ENCODE peak calls at places on chromosomes 12 and 14, in four cellular contexts. One of them, this sample, is unnamed.

GRCh38 chr14:65103150-65103760 is 938 bp upstream of the MAX start:
- DNase-seq in heart left ventricle: no peak
- DNase-seq in tibial nerve: no peak
- DNase-seq in psoas muscle: no peak
- DNase-seq in this sample: no peak

GRCh38 chr12:175250-175649 is 38.7 kb downstream of the SLC6A12 start:
- DNase-seq in heart left ventricle: peak; percentile 80
- DNase-seq in tibial nerve: no peak
- DNase-seq in psoas muscle: no peak
- DNase-seq in this sample: no peak

GRCh38 chr12:90627180-90627896 is 327.6 kb downstream of the CCER1 start:
- DNase-seq in heart left ventricle: no peak
- DNase-seq in tibial nerve: no peak
- DNase-seq in psoas muscle: no peak
- DNase-seq in this sample: no peak

GRCh38 chr12:67991158-67991557 is 1.9 kb downstream of the IFNG-AS1 start:
- DNase-seq in heart left ventricle: no peak
- DNase-seq in tibial nerve: no peak
- DNase-seq in psoas muscle: no peak
- DNase-seq in this sample: no peak

GRCh38 chr12:1277905-1278304 is 286.9 kb downstream of the ERC1 start:
- DNase-seq in heart left ventricle: no peak
- DNase-seq in tibial nerve: no peak
- DNase-seq in psoas muscle: no peak
- DNase-seq in this sample: no peak

GRCh38 chr12:54140958-54141388 is 47.8 kb downstream of the SMUG1 start:
- DNase-seq in heart left ventricle: peak; percentile 60
- DNase-seq in tibial nerve: no peak
- DNase-seq in psoas muscle: peak; percentile 68
- DNase-seq in this sample: no peak

GRCh38 chr14:21867541-21867940 is 193.9 kb upstream of the OR4E1 start:
- DNase-seq in heart left ventricle: no peak
- DNase-seq in tibial nerve: no peak
- DNase-seq in psoas muscle: no peak
- DNase-seq in this sample: no peak

GRCh38 chr12:104354868-104355570 is 51.5 kb downstream of the EID3 start:
- DNase-seq in heart left ventricle: no peak
- DNase-seq in tibial nerve: no peak
- DNase-seq in psoas muscle: no peak
- DNase-seq in this sample: no peak

GRCh38 chr12:68080577-68080976 is 79.0 kb downstream of the IFNG start:
- DNase-seq in heart left ventricle: no peak
- DNase-seq in tibial nerve: no peak
- DNase-seq in psoas muscle: no peak
- DNase-seq in this sample: no peak

GRCh38 chr12:118742426-118742825 is 238.9 kb upstream of the SRRM4 start:
- DNase-seq in heart left ventricle: no peak
- DNase-seq in tibial nerve: no peak
- DNase-seq in psoas muscle: no peak
- DNase-seq in this sample: no peak

GRCh38 chr12:69719336-69720316 is 19.0 kb upstream of the RAB3IP start:
- DNase-seq in heart left ventricle: no peak
- DNase-seq in tibial nerve: no peak
- DNase-seq in psoas muscle: peak; percentile 48
- DNase-seq in this sample: no peak

GRCh38 chr14:23513005-23513412 is 38.6 kb downstream of the ZFHX2 start:
- DNase-seq in heart left ventricle: no peak
- DNase-seq in tibial nerve: no peak
- DNase-seq in psoas muscle: no peak
- DNase-seq in this sample: no peak

GRCh38 chr12:31855427-31855826 is 103.8 kb upstream of the RESF1 start:
- DNase-seq in heart left ventricle: no peak
- DNase-seq in tibial nerve: no peak
- DNase-seq in psoas muscle: no peak
- DNase-seq in this sample: no peak

GRCh38 chr12:62922539-62922938 is 12.4 kb downstream of the PPM1H start:
- DNase-seq in heart left ventricle: no peak
- DNase-seq in tibial nerve: no peak
- DNase-seq in psoas muscle: no peak
- DNase-seq in this sample: no peak

GRCh38 chr12:122174155-122174845 is at the start of gene IL31:
- DNase-seq in heart left ventricle: no peak
- DNase-seq in tibial nerve: no peak
- DNase-seq in psoas muscle: no peak
- DNase-seq in this sample: no peak

GRCh38 chr12:5038781-5039311 is 4.8 kb upstream of the KCNA5 start:
- DNase-seq in heart left ventricle: no peak
- DNase-seq in tibial nerve: no peak
- DNase-seq in psoas muscle: no peak
- DNase-seq in this sample: no peak

GRCh38 chr12:76685246-76685678 is 78.7 kb upstream of the ZDHHC17 start:
- DNase-seq in heart left ventricle: peak; percentile 67
- DNase-seq in tibial nerve: no peak
- DNase-seq in psoas muscle: no peak
- DNase-seq in this sample: no peak

GRCh38 chr14:33465952-33466700 is 484.7 kb downstream of the EGLN3 start:
- DNase-seq in heart left ventricle: no peak
- DNase-seq in tibial nerve: no peak
- DNase-seq in psoas muscle: no peak
- DNase-seq in this sample: no peak

GRCh38 chr12:123384318-123384993 is 524 bp downstream of the KMT5A start:
- DNase-seq in heart left ventricle: peak; percentile 34
- DNase-seq in tibial nerve: no peak
- DNase-seq in psoas muscle: peak; percentile 59
- DNase-seq in this sample: no peak

GRCh38 chr14:75126121-75126544 is 715 bp downstream of the NEK9 start:
- DNase-seq in heart left ventricle: no peak
- DNase-seq in tibial nerve: no peak
- DNase-seq in psoas muscle: no peak
- DNase-seq in this sample: no peak

GRCh38 chr12:109905301-109905700 is 5.2 kb downstream of the TCHP start:
- DNase-seq in heart left ventricle: no peak
- DNase-seq in tibial nerve: no peak
- DNase-seq in psoas muscle: no peak
- DNase-seq in this sample: no peak

GRCh38 chr14:96102071-96102856 is 63.1 kb downstream of the C14orf132 start:
- DNase-seq in heart left ventricle: no peak
- DNase-seq in tibial nerve: no peak
- DNase-seq in psoas muscle: no peak
- DNase-seq in this sample: no peak

DNA sequence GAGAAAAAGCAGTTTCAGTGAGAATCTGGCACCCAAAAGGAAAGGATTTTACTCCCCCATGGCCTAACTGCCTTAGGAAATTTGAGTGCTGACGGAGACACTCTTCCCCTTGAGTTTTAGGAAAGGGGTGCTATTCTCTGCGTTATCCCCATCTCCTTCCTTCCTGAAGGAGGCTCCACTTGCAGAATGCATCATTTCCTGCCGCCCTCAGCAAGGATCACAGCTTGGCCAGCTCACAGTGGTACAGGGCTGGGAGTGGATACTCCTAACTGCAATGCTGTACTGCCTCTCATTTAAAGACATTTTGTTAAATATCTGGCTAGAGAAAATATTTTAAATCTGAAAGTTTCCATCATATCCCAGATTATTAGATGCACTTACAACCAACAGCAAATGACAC is 33.0 kb downstream of the RDH12 start:
- DNase-seq in heart left ventricle: no peak
- DNase-seq in tibial nerve: no peak
- DNase-seq in psoas muscle: no peak
- DNase-seq in this sample: no peak
- H3K27ac ChIP-seq in heart left ventricle: no peak overlapping the region
- H3K27ac ChIP-seq in tibial nerve: no peak overlapping the region
- H3K27ac ChIP-seq in psoas muscle: no peak overlapping the region
- H3K27ac ChIP-seq in this sample: no peak overlapping the region

GRCh38 chr12:82627799-82628198 is 58.9 kb upstream of the TMTC2 start:
- DNase-seq in heart left ventricle: no peak
- DNase-seq in tibial nerve: no peak
- DNase-seq in psoas muscle: no peak
- DNase-seq in this sample: no peak
- TF ChIP-seq CTCF in heart left ventricle: no peak
- TF ChIP-seq CTCF in tibial nerve: no peak
- TF ChIP-seq CTCF in psoas muscle: peak; percentile 7
- TF ChIP-seq CTCF in this sample: peak; percentile 19

GRCh38 chr14:89000007-89000942 is 175.8 kb downstream of the TTC8 start:
- DNase-seq in heart left ventricle: peak; percentile 27
- DNase-seq in tibial nerve: no peak
- DNase-seq in psoas muscle: peak; percentile 53
- DNase-seq in this sample: no peak
- H3K36me3 ChIP-seq in heart left ventricle: no peaks in the 10 kb centered on the region
- H3K36me3 ChIP-seq in tibial nerve: no peaks in the 10 kb centered on the region
- H3K36me3 ChIP-seq in psoas muscle: no peaks in the 10 kb centered on the region
- H3K36me3 ChIP-seq in this sample: no peaks in the 10 kb centered on the region

DNA sequence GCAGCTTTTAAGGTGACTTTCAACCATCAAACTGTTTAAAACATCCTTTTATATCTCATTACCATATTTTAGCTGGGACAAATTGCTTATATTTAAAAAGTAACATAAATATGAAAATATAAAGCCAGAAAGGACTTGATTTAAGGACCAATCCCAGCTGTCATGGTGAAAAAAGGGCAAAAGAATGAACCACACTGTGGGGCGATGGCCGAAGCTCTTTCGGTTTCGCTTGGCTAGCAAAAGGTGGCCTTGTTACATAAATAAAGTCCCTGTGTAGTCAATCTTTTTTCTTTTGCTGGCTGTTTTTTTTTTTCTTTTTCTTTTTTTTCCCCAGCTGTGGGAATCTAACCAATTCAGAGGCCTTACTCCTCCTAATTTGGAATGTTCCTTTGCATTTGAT is 50.9 kb downstream of the FBXO33 start:
- DNase-seq in heart left ventricle: no peak
- DNase-seq in tibial nerve: no peak
- DNase-seq in psoas muscle: no peak
- DNase-seq in this sample: no peak
- H3K27ac ChIP-seq in heart left ventricle: no peak overlapping the region
- H3K27ac ChIP-seq in tibial nerve: no peak overlapping the region
- H3K27ac ChIP-seq in psoas muscle: no peak overlapping the region
- H3K27ac ChIP-seq in this sample: no peak overlapping the region

GRCh38 chr12:107732365-107732764 is 28.6 kb downstream of the PRDM4 start:
- DNase-seq in heart left ventricle: no peak
- DNase-seq in tibial nerve: no peak
- DNase-seq in psoas muscle: no peak
- DNase-seq in this sample: no peak

GRCh38 chr12:107730942-107731341 is 30.0 kb downstream of the PRDM4 start:
- DNase-seq in heart left ventricle: no peak
- DNase-seq in tibial nerve: no peak
- DNase-seq in psoas muscle: no peak
- DNase-seq in this sample: no peak

GRCh38 chr12:107731376-107731775 is 29.6 kb downstream of the PRDM4 start:
- DNase-seq in heart left ventricle: no peak
- DNase-seq in tibial nerve: no peak
- DNase-seq in psoas muscle: no peak
- DNase-seq in this sample: no peak

GRCh38 chr12:107734139-107734538 is 26.8 kb downstream of the PRDM4 start:
- DNase-seq in heart left ventricle: no peak
- DNase-seq in tibial nerve: no peak
- DNase-seq in psoas muscle: no peak
- DNase-seq in this sample: no peak

DNA sequence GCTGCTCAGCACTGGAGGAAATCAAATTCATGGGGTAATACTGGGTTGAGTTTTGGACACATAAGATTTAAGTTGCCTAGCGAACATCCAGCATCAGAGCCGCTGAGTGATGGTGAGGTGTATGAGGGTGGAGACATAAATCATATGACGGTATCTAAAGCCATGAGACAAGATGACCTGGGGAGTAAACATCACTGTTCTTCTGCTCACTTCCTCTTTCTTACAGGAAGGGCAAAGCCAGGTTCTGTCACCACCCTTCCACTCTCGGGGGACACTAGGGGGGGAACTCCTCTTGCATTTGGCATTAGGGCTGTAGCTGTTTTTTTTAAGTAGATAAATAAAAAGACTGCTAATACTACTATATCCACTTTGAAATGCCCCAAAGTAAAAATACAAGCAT is 24.0 kb downstream of the PRDM4 start:
- DNase-seq in heart left ventricle: no peak
- DNase-seq in tibial nerve: no peak
- DNase-seq in psoas muscle: no peak
- DNase-seq in this sample: no peak
- TF ChIP-seq CTCF in heart left ventricle: no peak
- TF ChIP-seq CTCF in tibial nerve: no peak
- TF ChIP-seq CTCF in psoas muscle: no peak
- TF ChIP-seq CTCF in this sample: no peak

GRCh38 chr12:124460771-124461170 is 106.6 kb downstream of the NCOR2 start:
- DNase-seq in heart left ventricle: no peak
- DNase-seq in tibial nerve: no peak
- DNase-seq in psoas muscle: no peak
- DNase-seq in this sample: no peak
- H3K36me3 ChIP-seq in heart left ventricle: peaks cover 64% of the 10 kb centered on the region
- H3K36me3 ChIP-seq in tibial nerve: peaks cover 5% of the 10 kb centered on the region
- H3K36me3 ChIP-seq in psoas muscle: no peaks in the 10 kb centered on the region
- H3K36me3 ChIP-seq in this sample: peaks cover 8% of the 10 kb centered on the region

GRCh38 chr12:7102582-7102981 is 6.4 kb downstream of the C1RL start:
- DNase-seq in heart left ventricle: no peak
- DNase-seq in tibial nerve: no peak
- DNase-seq in psoas muscle: no peak
- DNase-seq in this sample: no peak

GRCh38 chr12:7103837-7104236 is 5.2 kb downstream of the C1RL start:
- DNase-seq in heart left ventricle: no peak
- DNase-seq in tibial nerve: no peak
- DNase-seq in psoas muscle: no peak
- DNase-seq in this sample: no peak

GRCh38 chr12:7101047-7101693 is 7.8 kb downstream of the C1RL start:
- DNase-seq in heart left ventricle: no peak
- DNase-seq in tibial nerve: no peak
- DNase-seq in psoas muscle: no peak
- DNase-seq in this sample: no peak

GRCh38 chr12:7100239-7100638 is 8.0 kb upstream of the C1R start:
- DNase-seq in heart left ventricle: no peak
- DNase-seq in tibial nerve: no peak
- DNase-seq in psoas muscle: no peak
- DNase-seq in this sample: no peak

GRCh38 chr12:7101694-7102131 is 7.3 kb downstream of the C1RL start:
- DNase-seq in heart left ventricle: peak; percentile 38
- DNase-seq in tibial nerve: no peak
- DNase-seq in psoas muscle: no peak
- DNase-seq in this sample: no peak
- H3K27ac ChIP-seq in heart left ventricle: no peak overlapping the region
- H3K27ac ChIP-seq in tibial nerve: peak overlapping the region; percentile 15
- H3K27ac ChIP-seq in psoas muscle: no peak overlapping the region
- H3K27ac ChIP-seq in this sample: peak overlapping the region; percentile 15

This sample was measured in esophagus squamous epithelium.